ENCODE peak calls at places on chromosome 18, in four cellular contexts. One of them, this sample, is unnamed.

GRCh38 chr18:5527603-5528002 is 16.2 kb downstream of the EPB41L3 start:
- DNase-seq in right cardiac atrium: peak; percentile 61
- DNase-seq in esophagus squamous epithelium: no peak
- DNase-seq in neural progenitor cell: no peak
- DNase-seq in this sample: no peak

GRCh38 chr18:43662657-43663056 is 385.4 kb upstream of the SYT4 start:
- DNase-seq in right cardiac atrium: no peak
- DNase-seq in esophagus squamous epithelium: no peak
- DNase-seq in neural progenitor cell: no peak
- DNase-seq in this sample: no peak

GRCh38 chr18:63264871-63265270 is 54.7 kb downstream of the BCL2 start:
- DNase-seq in right cardiac atrium: no peak
- DNase-seq in esophagus squamous epithelium: no peak
- DNase-seq in neural progenitor cell: no peak
- DNase-seq in this sample: no peak

GRCh38 chr18:22828171-22828570 is 105.0 kb upstream of the RBBP8 start:
- DNase-seq in right cardiac atrium: no peak
- DNase-seq in esophagus squamous epithelium: no peak
- DNase-seq in neural progenitor cell: no peak
- DNase-seq in this sample: no peak

GRCh38 chr18:8615397-8616025 is 6.3 kb downstream of the RAB12 start:
- DNase-seq in right cardiac atrium: peak; percentile 52
- DNase-seq in esophagus squamous epithelium: no peak
- DNase-seq in neural progenitor cell: no peak
- DNase-seq in this sample: peak; percentile 34

GRCh38 chr18:54950221-54950620 is 9.0 kb downstream of the CCDC68 start:
- DNase-seq in right cardiac atrium: no peak
- DNase-seq in esophagus squamous epithelium: no peak
- DNase-seq in neural progenitor cell: no peak
- DNase-seq in this sample: no peak

GRCh38 chr18:23302852-23303527 is 150.1 kb upstream of the RIOK3 start:
- DNase-seq in right cardiac atrium: no peak
- DNase-seq in esophagus squamous epithelium: no peak
- DNase-seq in neural progenitor cell: no peak
- DNase-seq in this sample: peak; percentile 42

GRCh38 chr18:75582406-75582821 is 154.9 kb upstream of the SMIM21 start:
- DNase-seq in right cardiac atrium: no peak
- DNase-seq in esophagus squamous epithelium: no peak
- DNase-seq in neural progenitor cell: no peak
- DNase-seq in this sample: no peak

GRCh38 chr18:9771261-9771976 is 63.3 kb downstream of the RAB31 start:
- DNase-seq in right cardiac atrium: peak; percentile 94
- DNase-seq in esophagus squamous epithelium: no peak
- DNase-seq in neural progenitor cell: peak; percentile 85
- DNase-seq in this sample: no peak

GRCh38 chr18:2980607-2980923 is 32.4 kb downstream of the LPIN2 start:
- DNase-seq in right cardiac atrium: no peak
- DNase-seq in esophagus squamous epithelium: no peak
- DNase-seq in neural progenitor cell: no peak
- DNase-seq in this sample: no peak

GRCh38 chr18:2978626-2979025 is 34.3 kb downstream of the LPIN2 start:
- DNase-seq in right cardiac atrium: no peak
- DNase-seq in esophagus squamous epithelium: no peak
- DNase-seq in neural progenitor cell: no peak
- DNase-seq in this sample: no peak

GRCh38 chr18:2981212-2981728 is 31.7 kb downstream of the LPIN2 start:
- DNase-seq in right cardiac atrium: no peak
- DNase-seq in esophagus squamous epithelium: no peak
- DNase-seq in neural progenitor cell: no peak
- DNase-seq in this sample: no peak

GRCh38 chr18:2979027-2979570 is 33.8 kb downstream of the LPIN2 start:
- DNase-seq in right cardiac atrium: no peak
- DNase-seq in esophagus squamous epithelium: no peak
- DNase-seq in neural progenitor cell: no peak
- DNase-seq in this sample: no peak

DNA sequence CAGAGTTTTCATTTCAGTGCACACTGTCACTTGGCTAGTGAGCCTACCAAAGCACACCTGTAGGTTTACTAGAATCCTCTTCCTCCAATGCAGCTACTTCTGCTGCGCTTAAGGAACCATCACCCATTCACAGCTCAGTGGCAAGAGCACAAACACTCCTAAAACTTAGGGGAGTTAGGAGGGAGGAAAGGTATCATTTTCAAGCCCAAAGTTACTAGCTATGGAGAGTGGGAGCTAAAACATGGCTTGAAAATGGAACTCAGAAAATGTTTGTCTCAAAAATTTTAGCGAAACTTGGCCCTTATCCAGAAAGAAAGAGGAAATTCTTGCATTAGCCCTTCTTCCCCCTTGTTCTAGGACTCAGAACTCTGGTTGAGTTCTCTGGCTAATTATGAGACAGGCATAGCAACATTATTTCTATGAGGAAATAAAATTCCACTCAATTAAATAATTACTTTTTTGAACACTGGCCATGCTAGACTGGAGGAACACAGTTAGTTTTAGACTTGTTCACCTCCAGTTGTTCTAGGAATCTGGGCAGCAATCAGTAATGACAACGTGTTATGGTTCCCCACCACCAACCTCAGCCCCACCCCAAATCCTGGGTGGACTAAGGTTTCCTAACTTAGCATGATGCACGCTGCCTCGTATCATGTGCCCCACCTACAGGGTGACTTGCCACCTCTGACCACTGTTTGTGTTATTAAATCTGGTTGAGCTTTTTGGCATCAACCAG is 32.9 kb downstream of the LPIN2 start:
- DNase-seq in right cardiac atrium: no peak
- DNase-seq in esophagus squamous epithelium: no peak
- DNase-seq in neural progenitor cell: no peak
- DNase-seq in this sample: peak; percentile 34
- H3K4me3 ChIP-seq in right cardiac atrium: no peak overlapping the region
- H3K4me3 ChIP-seq in esophagus squamous epithelium: no peak overlapping the region
- H3K4me3 ChIP-seq in neural progenitor cell: no peak overlapping the region
- H3K4me3 ChIP-seq in this sample: peak overlapping the region; percentile 62

DNA sequence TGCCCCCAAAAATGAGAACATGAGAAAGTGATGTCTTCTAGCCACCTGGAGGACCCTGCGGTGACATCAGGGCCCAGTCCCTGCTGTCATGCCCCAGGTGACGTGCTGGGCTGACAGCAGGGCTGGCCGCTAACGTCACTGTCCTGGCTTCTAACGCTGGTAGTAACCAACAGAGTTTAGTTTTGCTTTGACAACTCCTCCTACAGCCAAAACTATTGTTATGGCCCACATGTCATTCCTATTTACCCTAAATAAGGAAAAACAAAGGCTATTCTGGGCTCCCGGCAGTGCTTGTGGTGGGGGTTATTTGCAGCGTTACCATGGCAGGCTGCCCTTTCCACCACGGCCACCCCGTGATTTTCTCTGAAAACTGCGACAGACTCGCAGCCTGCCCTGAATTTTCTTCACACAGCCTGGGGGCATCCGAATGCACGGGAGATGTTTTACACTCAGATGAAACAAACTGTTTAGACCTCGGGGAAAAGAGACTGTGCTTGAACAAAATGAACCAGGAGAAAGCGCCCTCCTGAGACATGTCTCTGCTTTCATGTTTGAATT is 115.2 kb downstream of the FAM210A start:
- DNase-seq in right cardiac atrium: peak; percentile 86
- DNase-seq in esophagus squamous epithelium: no peak
- DNase-seq in neural progenitor cell: peak; percentile 51
- DNase-seq in this sample: no peak
- H3K4me3 ChIP-seq in right cardiac atrium: peak overlapping the region; percentile 46
- H3K4me3 ChIP-seq in esophagus squamous epithelium: peak overlapping the region; percentile 41
- H3K4me3 ChIP-seq in neural progenitor cell: peak overlapping the region; percentile 18
- H3K4me3 ChIP-seq in this sample: peak overlapping the region; percentile 66

GRCh38 chr18:41577529-41577928 is 377.5 kb upstream of the PIK3C3 start:
- DNase-seq in right cardiac atrium: no peak
- DNase-seq in esophagus squamous epithelium: no peak
- DNase-seq in neural progenitor cell: no peak
- DNase-seq in this sample: no peak
- H3K4me3 ChIP-seq in right cardiac atrium: no peak overlapping the region
- H3K4me3 ChIP-seq in esophagus squamous epithelium: no peak overlapping the region
- H3K4me3 ChIP-seq in neural progenitor cell: no peak overlapping the region
- H3K4me3 ChIP-seq in this sample: no peak overlapping the region

DNA sequence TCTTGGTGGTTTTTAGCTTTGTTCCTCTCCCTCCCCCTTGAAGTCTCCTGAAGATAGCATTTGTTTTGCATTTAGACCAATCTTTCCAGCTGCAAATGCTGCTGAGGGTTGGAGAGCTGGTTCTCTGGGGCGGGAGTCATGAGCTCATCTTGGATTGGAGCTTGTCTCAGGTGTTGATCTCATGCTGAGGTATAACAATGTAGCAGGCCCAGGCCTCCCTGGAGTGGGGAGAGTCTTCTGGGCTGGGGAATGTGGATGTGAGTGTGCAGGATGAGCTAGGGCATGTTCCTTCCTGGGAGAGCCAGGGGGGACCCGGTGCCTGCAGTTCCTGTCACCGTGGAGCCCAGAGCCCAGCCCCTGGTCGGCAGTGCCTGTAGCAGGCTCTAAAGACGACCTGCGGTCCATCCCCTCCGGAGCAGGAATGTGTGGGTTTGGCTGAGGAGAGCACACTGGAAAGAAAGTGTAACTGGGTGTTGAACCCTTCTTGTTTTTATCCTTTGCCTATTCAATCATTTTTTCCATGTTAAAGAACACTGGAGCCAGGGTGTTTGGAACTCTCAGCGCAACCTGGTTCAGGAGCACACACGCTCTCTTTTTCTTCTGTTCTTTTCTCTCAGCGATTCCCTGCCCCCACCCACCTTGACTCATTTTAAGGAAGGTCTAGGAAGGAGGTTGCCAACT is 2.7 kb downstream of the ZNF532 start:
- DNase-seq in right cardiac atrium: peak; percentile 58
- DNase-seq in esophagus squamous epithelium: no peak
- DNase-seq in neural progenitor cell: peak; percentile 39
- DNase-seq in this sample: no peak
- H3K4me3 ChIP-seq in right cardiac atrium: no peak overlapping the region
- H3K4me3 ChIP-seq in esophagus squamous epithelium: no peak overlapping the region
- H3K4me3 ChIP-seq in neural progenitor cell: peak overlapping the region; percentile 54
- H3K4me3 ChIP-seq in this sample: peak overlapping the region; percentile 78

GRCh38 chr18:31683968-31684278 is 458 bp downstream of the B4GALT6 start:
- DNase-seq in right cardiac atrium: no peak
- DNase-seq in esophagus squamous epithelium: no peak
- DNase-seq in neural progenitor cell: no peak
- DNase-seq in this sample: no peak
- H3K4me3 ChIP-seq in right cardiac atrium: peak overlapping the region; percentile 90
- H3K4me3 ChIP-seq in esophagus squamous epithelium: peak overlapping the region; percentile 76
- H3K4me3 ChIP-seq in neural progenitor cell: peak overlapping the region; percentile 83
- H3K4me3 ChIP-seq in this sample: peak overlapping the region; percentile 54

GRCh38 chr18:77087391-77088141 is 45.0 kb downstream of the MBP start:
- DNase-seq in right cardiac atrium: peak; percentile 88
- DNase-seq in esophagus squamous epithelium: no peak
- DNase-seq in neural progenitor cell: peak; percentile 73
- DNase-seq in this sample: no peak

GRCh38 chr18:77091366-77091765 is 41.2 kb downstream of the MBP start:
- DNase-seq in right cardiac atrium: no peak
- DNase-seq in esophagus squamous epithelium: no peak
- DNase-seq in neural progenitor cell: no peak
- DNase-seq in this sample: no peak

GRCh38 chr18:77088977-77089795 is 43.4 kb downstream of the MBP start:
- DNase-seq in right cardiac atrium: no peak
- DNase-seq in esophagus squamous epithelium: no peak
- DNase-seq in neural progenitor cell: no peak
- DNase-seq in this sample: no peak

GRCh38 chr18:77090546-77091200 is 41.9 kb downstream of the MBP start:
- DNase-seq in right cardiac atrium: no peak
- DNase-seq in esophagus squamous epithelium: no peak
- DNase-seq in neural progenitor cell: no peak
- DNase-seq in this sample: no peak

DNA sequence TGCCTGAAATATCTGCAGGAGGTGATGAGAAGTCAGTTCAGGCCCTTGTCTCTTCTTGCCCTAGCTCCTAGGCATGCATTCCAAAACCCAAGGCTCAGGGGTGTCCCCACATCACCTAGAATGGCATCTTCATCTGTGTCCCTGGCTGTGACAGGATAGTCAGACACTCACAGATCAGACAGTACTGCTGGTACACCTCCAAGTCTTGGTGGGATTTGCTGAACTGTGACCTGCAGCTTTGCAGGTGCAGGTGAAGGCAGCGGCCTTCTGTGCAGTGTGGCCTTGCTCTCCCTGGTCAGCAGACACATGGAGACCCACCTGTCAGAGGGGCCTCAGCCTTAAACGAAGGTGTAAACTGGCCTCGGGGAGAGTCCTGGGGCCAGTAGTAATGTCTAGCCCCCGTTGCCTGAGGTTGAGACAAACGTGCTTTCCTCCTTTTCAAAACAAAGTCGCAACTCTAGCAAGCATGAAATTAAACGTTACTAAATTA is 42.7 kb downstream of the MBP start:
- DNase-seq in right cardiac atrium: no peak
- DNase-seq in esophagus squamous epithelium: no peak
- DNase-seq in neural progenitor cell: no peak
- DNase-seq in this sample: no peak
- H3K4me3 ChIP-seq in right cardiac atrium: no peak overlapping the region
- H3K4me3 ChIP-seq in esophagus squamous epithelium: no peak overlapping the region
- H3K4me3 ChIP-seq in neural progenitor cell: no peak overlapping the region
- H3K4me3 ChIP-seq in this sample: no peak overlapping the region

This sample was measured in SK-N-MC.